ENCODE peak calls at places on chromosomes 12 and 14, in seven cellular contexts. A, J, O, K, T, W and B are unnamed samples.

GRCh38 chr12:3962661-3963483 is 89.7 kb upstream of the PARP11 start:
- DNase-seq in T (peak), O (no peak), J (no peak), A (peak), K (no peak), W (no peak), B (peak)

GRCh38 chr12:130479401-130480125 is 141.9 kb downstream of the PIWIL1 start:
- DNase-seq in K (no peak), T (no peak), A (no peak), O (no peak), W (no peak), J (no peak), B (no peak)

GRCh38 chr14:29788093-29788492 is 139.6 kb downstream of the PRKD1 start:
- DNase-seq in J (no peak), W (no peak), K (no peak), A (no peak), O (no peak), T (no peak), B (no peak)

GRCh38 chr14:75343914-75344313 is 65.3 kb downstream of the FOS start:
- DNase-seq in O (no peak), A (no peak), W (peak), K (peak), T (no peak), J (peak), B (no peak)

GRCh38 chr12:120944645-120945217 is 33.6 kb upstream of the HNF1A start:
- DNase-seq in A (peak), K (peak), J (no peak), O (peak), W (peak), T (peak), B (peak)

GRCh38 chr12:63977441-63977840 is 132.9 kb downstream of the SRGAP1 start:
- DNase-seq in K (peak), T (no peak), J (no peak), O (no peak), A (no peak), W (peak), B (no peak)

GRCh38 chr12:81212996-81213696 is 135.3 kb downstream of the ACSS3 start:
- DNase-seq in K (no peak), T (no peak), A (no peak), J (no peak), O (no peak), W (no peak), B (no peak)

GRCh38 chr12:92485356-92486348 is 217.1 kb upstream of the PLEKHG7 start:
- DNase-seq in K (no peak), W (no peak), O (no peak), J (no peak), T (no peak), A (no peak), B (no peak)

GRCh38 chr12:106429043-106429552 is 71.5 kb downstream of the POLR3B start:
- DNase-seq in J (no peak), O (no peak), K (no peak), T (no peak), A (no peak), W (no peak), B (no peak)

GRCh38 chr12:119117936-119118335 is 60.8 kb upstream of the HSPB8 start:
- DNase-seq in J (no peak), O (no peak), K (no peak), W (no peak), A (no peak), T (no peak), B (no peak)

GRCh38 chr14:39265741-39266588 is 32.2 kb downstream of the MIA2 start:
- DNase-seq in J (no peak), W (peak), A (no peak), K (no peak), T (peak), O (no peak), B (no peak)

GRCh38 chr12:100404769-100405407 is 48.0 kb downstream of the SLC17A8 start:
- DNase-seq in W (peak), J (peak), T (peak), O (peak), K (peak), A (no peak), B (no peak)

GRCh38 chr12:53207042-53207441 is at the start of gene ITGB7:
- DNase-seq in W (no peak), K (no peak), J (no peak), O (no peak), T (no peak), A (peak), B (peak)

GRCh38 chr14:74573421-74574091 is 38.5 kb downstream of the LTBP2 start:
- DNase-seq in J (no peak), K (no peak), O (no peak), T (no peak), A (no peak), W (no peak), B (no peak)

GRCh38 chr12:6614513-6615177 is 7.5 kb upstream of the CHD4 start:
- DNase-seq in A (no peak), T (no peak), O (no peak), W (no peak), K (no peak), J (no peak), B (no peak)

GRCh38 chr14:68379510-68380303 is 413.2 kb downstream of the ZFP36L1 start:
- DNase-seq in T (no peak), O (no peak), J (no peak), K (no peak), W (peak), A (peak), B (no peak)

GRCh38 chr12:130696377-130696776 is 19.7 kb downstream of the RIMBP2 start:
- DNase-seq in W (no peak), A (no peak), K (no peak), O (no peak), T (no peak), J (no peak), B (no peak)

GRCh38 chr12:99810718-99811593 is 163.4 kb downstream of the GARIN6 start:
- DNase-seq in A (no peak), W (peak), J (no peak), K (peak), T (no peak), O (no peak), B (no peak)

GRCh38 chr14:20751963-20752562 is 6.4 kb downstream of the EDDM3A start:
- DNase-seq in T (no peak), A (no peak), W (peak), O (no peak), K (no peak), J (no peak), B (no peak)

GRCh38 chr12:25708661-25709060 is 155.6 kb upstream of the LMNTD1 start:
- DNase-seq in J (no peak), O (no peak), T (no peak), K (no peak), A (no peak), W (peak), B (no peak)

GRCh38 chr12:41486718-41487117 is 298.6 kb downstream of the PDZRN4 start:
- DNase-seq in O (no peak), J (no peak), W (peak), A (no peak), T (no peak), K (peak), B (no peak)

GRCh38 chr12:69927145-69927544 is 102.1 kb downstream of the MYRFL start:
- DNase-seq in T (peak), A (no peak), J (no peak), W (no peak), O (no peak), K (no peak), B (no peak)